ENCODE peak calls at places on chromosomes 16 and 17, in six cellular contexts. One of them, this sample, is unnamed.

GRCh38 chr17:55561973-55562495 is 50.8 kb upstream of the SMIM36 start:
- DNase-seq in BE2C: no peak
- DNase-seq in cardiac muscle cell: no peak
- DNase-seq in hepatocyte: no peak
- DNase-seq in adrenal gland: no peak
- DNase-seq in fibroblast of lung: no peak
- DNase-seq in this sample: no peak

GRCh38 chr17:30375661-30376060 is 3.1 kb upstream of the CPD start:
- DNase-seq in adrenal gland: no peak
- DNase-seq in cardiac muscle cell: peak; percentile 52
- DNase-seq in hepatocyte: no peak
- DNase-seq in fibroblast of lung: no peak
- DNase-seq in BE2C: no peak
- DNase-seq in this sample: no peak

GRCh38 chr17:65102788-65103187 is 34.4 kb upstream of the RGS9 start:
- DNase-seq in cardiac muscle cell: peak; percentile 37
- DNase-seq in BE2C: no peak
- DNase-seq in hepatocyte: no peak
- DNase-seq in adrenal gland: no peak
- DNase-seq in fibroblast of lung: no peak
- DNase-seq in this sample: no peak

GRCh38 chr17:72510454-72511016 is 389.7 kb downstream of the SOX9 start:
- DNase-seq in hepatocyte: no peak
- DNase-seq in adrenal gland: no peak
- DNase-seq in fibroblast of lung: peak; percentile 46
- DNase-seq in BE2C: no peak
- DNase-seq in cardiac muscle cell: peak; percentile 19
- DNase-seq in this sample: no peak

GRCh38 chr17:43449470-43450202 is 34.1 kb upstream of the DHX8 start:
- DNase-seq in hepatocyte: peak; percentile 44
- DNase-seq in BE2C: no peak
- DNase-seq in cardiac muscle cell: no peak
- DNase-seq in fibroblast of lung: peak; percentile 47
- DNase-seq in adrenal gland: no peak
- DNase-seq in this sample: peak; percentile 82

GRCh38 chr16:56824335-56824734 is 40.7 kb upstream of the SLC12A3 start:
- DNase-seq in fibroblast of lung: no peak
- DNase-seq in BE2C: no peak
- DNase-seq in adrenal gland: peak; percentile 52
- DNase-seq in cardiac muscle cell: no peak
- DNase-seq in hepatocyte: no peak
- DNase-seq in this sample: no peak

GRCh38 chr17:58677204-58677880 is 14.5 kb downstream of the TEX14 start:
- DNase-seq in cardiac muscle cell: peak; percentile 87
- DNase-seq in fibroblast of lung: peak; percentile 82
- DNase-seq in BE2C: no peak
- DNase-seq in hepatocyte: no peak
- DNase-seq in adrenal gland: no peak
- DNase-seq in this sample: peak; percentile 49

GRCh38 chr16:11303405-11304138 is 22.4 kb upstream of the PRM1 start:
- DNase-seq in cardiac muscle cell: no peak
- DNase-seq in BE2C: peak; percentile 75
- DNase-seq in hepatocyte: peak; percentile 39
- DNase-seq in adrenal gland: peak; percentile 50
- DNase-seq in fibroblast of lung: no peak
- DNase-seq in this sample: peak; percentile 67

GRCh38 chr16:4531816-4532215 is 6.8 kb downstream of the CDIP1 start:
- DNase-seq in hepatocyte: no peak
- DNase-seq in fibroblast of lung: no peak
- DNase-seq in adrenal gland: no peak
- DNase-seq in cardiac muscle cell: no peak
- DNase-seq in BE2C: no peak
- DNase-seq in this sample: no peak

GRCh38 chr17:20281860-20282259 is 185.5 kb downstream of the LGALS9B start:
- DNase-seq in hepatocyte: no peak
- DNase-seq in cardiac muscle cell: no peak
- DNase-seq in fibroblast of lung: no peak
- DNase-seq in BE2C: no peak
- DNase-seq in adrenal gland: peak; percentile 56
- DNase-seq in this sample: no peak

GRCh38 chr16:77002644-77003043 is 188.3 kb upstream of the MON1B start:
- DNase-seq in hepatocyte: no peak
- DNase-seq in cardiac muscle cell: no peak
- DNase-seq in BE2C: no peak
- DNase-seq in fibroblast of lung: no peak
- DNase-seq in adrenal gland: no peak
- DNase-seq in this sample: no peak

GRCh38 chr16:17358846-17359245 is 111.9 kb downstream of the XYLT1 start:
- DNase-seq in hepatocyte: no peak
- DNase-seq in cardiac muscle cell: no peak
- DNase-seq in adrenal gland: no peak
- DNase-seq in BE2C: no peak
- DNase-seq in fibroblast of lung: no peak
- DNase-seq in this sample: no peak

GRCh38 chr17:59812139-59812538 is 80.6 kb downstream of the TUBD1 start:
- DNase-seq in BE2C: no peak
- DNase-seq in hepatocyte: no peak
- DNase-seq in adrenal gland: no peak
- DNase-seq in fibroblast of lung: no peak
- DNase-seq in cardiac muscle cell: no peak
- DNase-seq in this sample: no peak

GRCh38 chr16:10280262-10281170 is 98.3 kb upstream of the GRIN2A start:
- DNase-seq in fibroblast of lung: no peak
- DNase-seq in hepatocyte: no peak
- DNase-seq in cardiac muscle cell: no peak
- DNase-seq in BE2C: no peak
- DNase-seq in adrenal gland: no peak
- DNase-seq in this sample: no peak

GRCh38 chr17:76428511-76428910 is 24.4 kb downstream of the UBE2O start:
- DNase-seq in adrenal gland: no peak
- DNase-seq in fibroblast of lung: peak; percentile 31
- DNase-seq in hepatocyte: no peak
- DNase-seq in BE2C: no peak
- DNase-seq in cardiac muscle cell: peak; percentile 38
- DNase-seq in this sample: no peak

GRCh38 chr17:34539881-34540280 is 39.5 kb upstream of the TMEM132E start:
- DNase-seq in adrenal gland: no peak
- DNase-seq in BE2C: no peak
- DNase-seq in hepatocyte: no peak
- DNase-seq in fibroblast of lung: no peak
- DNase-seq in cardiac muscle cell: no peak
- DNase-seq in this sample: no peak

GRCh38 chr17:2712300-2713043 is 908 bp upstream of the CLUH start:
- DNase-seq in hepatocyte: no peak
- DNase-seq in adrenal gland: peak; percentile 48
- DNase-seq in fibroblast of lung: no peak
- DNase-seq in BE2C: no peak
- DNase-seq in cardiac muscle cell: no peak
- DNase-seq in this sample: no peak

GRCh38 chr17:76304226-76305134 is 3.6 kb downstream of the QRICH2 start:
- DNase-seq in BE2C: no peak
- DNase-seq in hepatocyte: no peak
- DNase-seq in cardiac muscle cell: no peak
- DNase-seq in fibroblast of lung: no peak
- DNase-seq in adrenal gland: no peak
- DNase-seq in this sample: no peak

GRCh38 chr16:89141884-89142267 is 29.7 kb upstream of the CDH15 start:
- DNase-seq in fibroblast of lung: no peak
- DNase-seq in BE2C: no peak
- DNase-seq in hepatocyte: no peak
- DNase-seq in cardiac muscle cell: no peak
- DNase-seq in adrenal gland: no peak
- DNase-seq in this sample: no peak

GRCh38 chr16:21302898-21303528 is 24.9 kb upstream of the CRYM start:
- DNase-seq in adrenal gland: no peak
- DNase-seq in BE2C: no peak
- DNase-seq in fibroblast of lung: peak; percentile 89
- DNase-seq in cardiac muscle cell: peak; percentile 30
- DNase-seq in hepatocyte: peak; percentile 60
- DNase-seq in this sample: peak; percentile 99

GRCh38 chr16:18958621-18959578 is 24.8 kb upstream of the TMC7 start:
- DNase-seq in cardiac muscle cell: no peak
- DNase-seq in fibroblast of lung: no peak
- DNase-seq in adrenal gland: no peak
- DNase-seq in hepatocyte: peak; percentile 33
- DNase-seq in BE2C: no peak
- DNase-seq in this sample: no peak

GRCh38 chr17:72185571-72185970 is 64.8 kb downstream of the SOX9 start:
- DNase-seq in fibroblast of lung: no peak
- DNase-seq in adrenal gland: no peak
- DNase-seq in cardiac muscle cell: peak; percentile 62
- DNase-seq in hepatocyte: no peak
- DNase-seq in BE2C: no peak
- DNase-seq in this sample: no peak

GRCh38 chr17:79888811-79889634 is 49.8 kb upstream of the CBX4 start:
- DNase-seq in fibroblast of lung: no peak
- DNase-seq in hepatocyte: peak; percentile 65
- DNase-seq in adrenal gland: no peak
- DNase-seq in cardiac muscle cell: no peak
- DNase-seq in BE2C: peak; percentile 6
- DNase-seq in this sample: no peak

GRCh38 chr17:79887451-79887991 is 48.3 kb upstream of the CBX4 start:
- DNase-seq in adrenal gland: no peak
- DNase-seq in BE2C: no peak
- DNase-seq in hepatocyte: no peak
- DNase-seq in cardiac muscle cell: no peak
- DNase-seq in fibroblast of lung: no peak
- DNase-seq in this sample: no peak

GRCh38 chr17:79891113-79891730 is 52.0 kb upstream of the CBX4 start:
- DNase-seq in BE2C: no peak
- DNase-seq in adrenal gland: no peak
- DNase-seq in hepatocyte: no peak
- DNase-seq in fibroblast of lung: no peak
- DNase-seq in cardiac muscle cell: no peak
- DNase-seq in this sample: no peak

GRCh38 chr17:79890706-79891105 is 51.5 kb upstream of the CBX4 start:
- DNase-seq in adrenal gland: peak; percentile 29
- DNase-seq in cardiac muscle cell: no peak
- DNase-seq in fibroblast of lung: no peak
- DNase-seq in hepatocyte: no peak
- DNase-seq in BE2C: peak; percentile 37
- DNase-seq in this sample: no peak

DNA sequence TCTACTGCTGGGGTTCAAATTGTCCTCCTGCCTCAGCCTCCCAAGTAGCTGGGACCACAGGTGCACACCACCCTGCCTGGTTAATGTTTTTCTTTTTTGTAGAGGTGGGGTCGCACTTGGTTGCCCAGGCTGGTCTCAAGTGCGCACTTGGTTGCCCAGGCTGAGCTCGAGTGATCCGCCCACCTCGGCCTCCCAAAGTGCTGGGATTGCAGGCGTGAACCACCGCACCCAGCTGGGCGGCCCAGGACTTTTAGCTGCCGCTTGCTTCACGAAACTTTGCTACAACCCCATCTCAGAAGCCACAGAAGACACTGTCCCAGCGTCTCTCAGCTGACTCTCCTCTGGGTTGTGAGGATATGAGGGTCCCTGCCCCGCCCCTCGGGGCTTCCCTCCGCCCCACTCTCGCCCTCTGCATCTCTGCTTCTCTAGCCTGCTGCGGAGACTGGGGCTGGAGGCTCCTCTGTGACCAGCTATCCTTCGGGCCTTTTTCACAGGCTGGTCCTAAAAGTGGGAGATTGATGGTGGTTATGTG is 48.8 kb upstream of the CBX4 start:
- DNase-seq in BE2C: no peak
- DNase-seq in adrenal gland: no peak
- DNase-seq in cardiac muscle cell: no peak
- DNase-seq in fibroblast of lung: no peak
- DNase-seq in hepatocyte: no peak
- DNase-seq in this sample: no peak
- H3K4me3 ChIP-seq in BE2C: no peak overlapping the region
- H3K4me3 ChIP-seq in adrenal gland: no peak overlapping the region
- H3K4me3 ChIP-seq in cardiac muscle cell: no peak overlapping the region
- H3K4me3 ChIP-seq in fibroblast of lung: no peak overlapping the region
- H3K4me3 ChIP-seq in hepatocyte: no peak overlapping the region
- H3K4me3 ChIP-seq in this sample: no peak overlapping the region

GRCh38 chr16:82452002-82452741 is 174.6 kb upstream of the CDH13 start:
- DNase-seq in fibroblast of lung: no peak
- DNase-seq in cardiac muscle cell: no peak
- DNase-seq in BE2C: no peak
- DNase-seq in adrenal gland: no peak
- DNase-seq in hepatocyte: no peak
- DNase-seq in this sample: no peak

GRCh38 chr16:82454566-82454965 is 172.2 kb upstream of the CDH13 start:
- DNase-seq in hepatocyte: no peak
- DNase-seq in cardiac muscle cell: no peak
- DNase-seq in adrenal gland: no peak
- DNase-seq in BE2C: no peak
- DNase-seq in fibroblast of lung: no peak
- DNase-seq in this sample: no peak

GRCh38 chr16:82456683-82457082 is 170.1 kb upstream of the CDH13 start:
- DNase-seq in adrenal gland: peak; percentile 45
- DNase-seq in BE2C: peak; percentile 26
- DNase-seq in fibroblast of lung: peak; percentile 38
- DNase-seq in cardiac muscle cell: peak; percentile 65
- DNase-seq in hepatocyte: peak; percentile 86
- DNase-seq in this sample: peak; percentile 65

GRCh38 chr16:82451449-82451848 is 175.3 kb upstream of the CDH13 start:
- DNase-seq in BE2C: no peak
- DNase-seq in adrenal gland: no peak
- DNase-seq in cardiac muscle cell: no peak
- DNase-seq in fibroblast of lung: no peak
- DNase-seq in hepatocyte: no peak
- DNase-seq in this sample: no peak

GRCh38 chr16:82454152-82454551 is 172.6 kb upstream of the CDH13 start:
- DNase-seq in BE2C: no peak
- DNase-seq in cardiac muscle cell: no peak
- DNase-seq in hepatocyte: no peak
- DNase-seq in adrenal gland: no peak
- DNase-seq in fibroblast of lung: no peak
- DNase-seq in this sample: no peak
- TF ChIP-seq CTCF in BE2C: no peak
- TF ChIP-seq CTCF in cardiac muscle cell: no peak
- TF ChIP-seq CTCF in hepatocyte: no peak
- TF ChIP-seq CTCF in adrenal gland: no peak
- TF ChIP-seq CTCF in fibroblast of lung: no peak
- TF ChIP-seq CTCF in this sample: no peak

GRCh38 chr17:38564254-38564605 is 41.5 kb downstream of the SRCIN1 start:
- DNase-seq in cardiac muscle cell: no peak
- DNase-seq in fibroblast of lung: no peak
- DNase-seq in adrenal gland: no peak
- DNase-seq in hepatocyte: no peak
- DNase-seq in BE2C: no peak
- DNase-seq in this sample: no peak
- H3K27me3 ChIP-seq in cardiac muscle cell: peaks cover 93% of the 10 kb centered on the region
- H3K27me3 ChIP-seq in fibroblast of lung: peaks cover 82% of the 10 kb centered on the region
- H3K27me3 ChIP-seq in adrenal gland: peaks cover 80% of the 10 kb centered on the region
- H3K27me3 ChIP-seq in hepatocyte: peaks cover 88% of the 10 kb centered on the region
- H3K27me3 ChIP-seq in BE2C: no peaks in the 10 kb centered on the region
- H3K27me3 ChIP-seq in this sample: peaks cover 54% of the 10 kb centered on the region

DNA sequence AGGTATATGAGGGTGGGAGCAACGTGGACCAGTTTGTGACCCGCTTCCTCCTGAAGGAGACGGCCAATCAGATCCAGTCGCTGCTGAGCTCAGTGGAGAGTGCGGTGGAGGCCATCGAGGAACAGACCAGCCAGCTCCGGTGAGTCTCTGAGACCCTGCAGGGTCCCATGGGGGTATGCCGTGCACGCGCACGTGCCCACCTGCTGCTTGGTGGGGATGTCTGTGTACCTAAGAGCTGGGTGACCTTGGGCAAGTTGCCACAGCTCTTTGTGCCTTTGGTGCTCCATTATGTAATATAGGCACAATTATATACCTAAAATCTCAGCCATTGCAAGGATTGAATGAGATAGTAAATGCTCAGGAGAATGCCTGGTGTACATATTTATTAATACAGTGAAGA is 22.4 kb downstream of the NECAB2 start:
- DNase-seq in hepatocyte: no peak
- DNase-seq in BE2C: no peak
- DNase-seq in cardiac muscle cell: no peak
- DNase-seq in adrenal gland: no peak
- DNase-seq in fibroblast of lung: no peak
- DNase-seq in this sample: no peak
- H3K4me3 ChIP-seq in hepatocyte: no peak overlapping the region
- H3K4me3 ChIP-seq in BE2C: no peak overlapping the region
- H3K4me3 ChIP-seq in cardiac muscle cell: no peak overlapping the region
- H3K4me3 ChIP-seq in adrenal gland: no peak overlapping the region
- H3K4me3 ChIP-seq in fibroblast of lung: no peak overlapping the region
- H3K4me3 ChIP-seq in this sample: no peak overlapping the region